ENCODE peak calls at places on chromosomes 11 and 22, in ten cellular contexts. I is sigmoid colon, U is spleen, H is body of pancreas, Q is stomach, A is IMR-90, S is adrenal gland, T is ovary, K is uterus, C is breast epithelium. Y is an unnamed sample.

GRCh38 chr11:76614471-76615183 is 55.9 kb downstream of the LRRC32 start:
- DNase-seq in I (peak), U (peak), H (no peak), Q (peak), A (no peak), S (peak), T (peak), K (peak), C (no peak), Y (peak)

GRCh38 chr22:38316340-38317236 is 645 bp downstream of the CSNK1E start:
- DNase-seq in I (peak), U (peak), H (peak), Q (peak), A (peak), S (peak), T (peak), K (peak), C (peak), Y (peak)

GRCh38 chr11:47577460-47578041 is 1.2 kb downstream of the KBTBD4 start:
- DNase-seq in I (no peak), U (peak), H (no peak), Q (no peak), A (no peak), S (no peak), T (no peak), K (no peak), C (no peak), Y (no peak)

GRCh38 chr11:74721479-74721835 is 9.8 kb downstream of the CHRDL2 start:
- DNase-seq in I (no peak), U (no peak), H (no peak), Q (no peak), A (no peak), S (no peak), T (no peak), K (peak), C (no peak), Y (no peak)

GRCh38 chr11:20597137-20597923 is 2.1 kb upstream of the SLC6A5 start:
- DNase-seq in I (no peak), U (no peak), H (no peak), Q (no peak), A (no peak), S (no peak), T (no peak), K (no peak), C (no peak), Y (no peak)

GRCh38 chr11:78451371-78452150 is 33.9 kb upstream of the GAB2 start:
- DNase-seq in I (no peak), U (no peak), H (no peak), Q (no peak), A (no peak), S (no peak), T (no peak), K (no peak), C (no peak), Y (no peak)

GRCh38 chr11:128093689-128094088 is 493.7 kb downstream of the ETS1 start:
- DNase-seq in I (no peak), U (no peak), H (no peak), Q (no peak), A (no peak), S (no peak), T (no peak), K (no peak), C (no peak), Y (no peak)

GRCh38 chr11:128941573-128942271 is 949 bp downstream of the TP53AIP1 start:
- DNase-seq in I (no peak), U (no peak), H (no peak), Q (no peak), A (no peak), S (no peak), T (no peak), K (no peak), C (no peak), Y (no peak)

GRCh38 chr11:75668508-75669297 is at the start of gene MAP6:
- DNase-seq in I (no peak), U (no peak), H (no peak), Q (no peak), A (no peak), S (no peak), T (no peak), K (peak), C (no peak), Y (peak)

GRCh38 chr11:64851831-64852337 is 7.4 kb upstream of the CDC42BPG start:
- DNase-seq in I (no peak), U (no peak), H (no peak), Q (no peak), A (no peak), S (no peak), T (no peak), K (no peak), C (no peak), Y (no peak)

GRCh38 chr11:128690746-128691091 is 3.2 kb upstream of the FLI1 start:
- DNase-seq in I (no peak), U (peak), H (no peak), Q (no peak), A (no peak), S (no peak), T (no peak), K (no peak), C (no peak), Y (no peak)

GRCh38 chr11:2475151-2475918 is 30.5 kb downstream of the KCNQ1 start:
- DNase-seq in I (no peak), U (no peak), H (no peak), Q (no peak), A (no peak), S (no peak), T (no peak), K (no peak), C (no peak), Y (no peak)

GRCh38 chr11:79465160-79465559 is 24.3 kb upstream of the TENM4 start:
- DNase-seq in I (no peak), U (no peak), H (no peak), Q (no peak), A (no peak), S (no peak), T (no peak), K (no peak), C (no peak), Y (no peak)

GRCh38 chr11:20013346-20014066 is 146.8 kb downstream of the DBX1 start:
- DNase-seq in I (no peak), U (no peak), H (peak), Q (no peak), A (peak), S (no peak), T (no peak), K (no peak), C (no peak), Y (peak)

GRCh38 chr22:43133401-43133800 is 9.8 kb downstream of the MCAT start:
- DNase-seq in I (no peak), U (no peak), H (no peak), Q (no peak), A (no peak), S (no peak), T (no peak), K (no peak), C (no peak), Y (no peak)

GRCh38 chr11:62439785-62440602 is 21.2 kb downstream of the SCGB1A1 start:
- DNase-seq in I (peak), U (no peak), H (no peak), Q (no peak), A (peak), S (no peak), T (peak), K (peak), C (peak), Y (peak)

GRCh38 chr11:93548679-93549319 is 5.6 kb upstream of the SMCO4 start:
- DNase-seq in I (no peak), U (no peak), H (no peak), Q (no peak), A (no peak), S (no peak), T (no peak), K (no peak), C (no peak), Y (no peak)

GRCh38 chr11:12587333-12587997 is 86.8 kb upstream of the TEAD1 start:
- DNase-seq in I (no peak), U (no peak), H (peak), Q (no peak), A (peak), S (no peak), T (no peak), K (no peak), C (no peak), Y (no peak)

GRCh38 chr22:24589518-24590030 is 3.3 kb downstream of the LRRC75B start:
- DNase-seq in I (no peak), U (no peak), H (no peak), Q (no peak), A (no peak), S (no peak), T (no peak), K (no peak), C (no peak), Y (no peak)

GRCh38 chr11:68979931-68980775 is 633 bp downstream of the MRGPRD start:
- DNase-seq in I (peak), U (peak), H (no peak), Q (no peak), A (no peak), S (no peak), T (no peak), K (no peak), C (no peak), Y (no peak)

GRCh38 chr11:255176-255575 is 18.4 kb downstream of the PSMD13 start:
- DNase-seq in I (no peak), U (no peak), H (no peak), Q (no peak), A (peak), S (no peak), T (no peak), K (no peak), C (no peak), Y (no peak)

GRCh38 chr11:77244277-77245014 is 57.0 kb downstream of the GDPD4 start:
- DNase-seq in I (no peak), U (no peak), H (no peak), Q (no peak), A (peak), S (no peak), T (no peak), K (no peak), C (no peak), Y (no peak)

GRCh38 chr11:28537822-28538221 is 429.6 kb downstream of the METTL15 start:
- DNase-seq in I (no peak), U (no peak), H (no peak), Q (no peak), A (peak), S (no peak), T (no peak), K (no peak), C (no peak), Y (no peak)

GRCh38 chr11:43556892-43557291 is 123.6 kb upstream of the HSD17B12 start:
- DNase-seq in I (no peak), U (no peak), H (no peak), Q (no peak), A (no peak), S (no peak), T (no peak), K (no peak), C (no peak), Y (no peak)

GRCh38 chr11:43558556-43559127 is 121.9 kb upstream of the HSD17B12 start:
- DNase-seq in I (no peak), U (no peak), H (no peak), Q (no peak), A (no peak), S (no peak), T (no peak), K (no peak), C (no peak), Y (no peak)

GRCh38 chr11:43558056-43558455 is 122.5 kb upstream of the HSD17B12 start:
- DNase-seq in I (no peak), U (no peak), H (no peak), Q (no peak), A (no peak), S (no peak), T (no peak), K (no peak), C (no peak), Y (no peak)

GRCh38 chr11:43556269-43556668 is 124.3 kb upstream of the HSD17B12 start:
- DNase-seq in I (no peak), U (no peak), H (no peak), Q (no peak), A (no peak), S (no peak), T (no peak), K (no peak), C (no peak), Y (no peak)

DNA sequence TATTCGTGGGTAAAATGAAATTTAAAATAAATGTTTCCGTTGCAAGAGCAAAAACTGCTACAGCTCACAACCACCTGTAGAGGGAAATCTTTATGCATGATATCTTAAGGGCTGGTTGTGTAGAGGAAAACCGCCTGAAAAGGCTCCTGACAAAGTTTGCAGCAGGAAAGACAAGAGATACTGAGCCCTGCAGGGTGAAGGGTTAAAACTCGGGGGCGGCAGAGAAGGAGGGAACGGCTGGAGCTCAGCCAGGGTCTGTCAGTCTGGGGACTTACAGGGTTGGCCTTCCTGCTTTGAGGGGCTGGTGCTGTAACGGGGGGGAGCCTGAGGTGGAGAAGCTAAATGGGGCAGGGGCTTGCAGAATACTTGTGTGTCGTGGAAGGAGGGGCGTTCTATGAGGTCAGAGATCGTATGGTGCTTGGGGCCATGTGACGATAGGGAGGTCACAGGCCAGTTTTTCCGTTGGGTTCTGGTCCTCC is 122.9 kb upstream of the HSD17B12 start:
- DNase-seq in I (no peak), U (no peak), H (no peak), Q (no peak), A (no peak), S (no peak), T (peak), K (no peak), C (no peak), Y (no peak)
- TF ChIP-seq CTCF in I (no peak), U (no peak), H (no peak), Q (no peak), A (peak), S (peak), T (peak), K (peak), C (no peak), Y (peak)

GRCh38 chr22:36334838-36335603 is 52.7 kb downstream of the MYH9 start:
- DNase-seq in I (peak), U (peak), H (peak), Q (no peak), A (peak), S (peak), T (no peak), K (no peak), C (peak), Y (peak)
- TF ChIP-seq POLR2A in I (no peak), U (no peak), H (no peak), Q (no peak), A (no peak), S (no peak), T (no peak), K (no peak), C (no peak), Y (no peak)

GRCh38 chr11:112612283-112612849 is 348.9 kb upstream of the NCAM1 start:
- DNase-seq in I (no peak), U (no peak), H (no peak), Q (no peak), A (no peak), S (no peak), T (no peak), K (no peak), C (no peak), Y (no peak)
- H3K27ac ChIP-seq in I (no peak), U (no peak), H (peak), Q (no peak), A (no peak), S (no peak), T (no peak), K (peak), C (peak), Y (no peak)

GRCh38 chr11:66421492-66422205 is 814 bp downstream of the NPAS4 start:
- DNase-seq in I (peak), U (peak), H (peak), Q (peak), A (peak), S (peak), T (peak), K (peak), C (peak), Y (peak)
- TF ChIP-seq CTCF in I (no peak), U (no peak), H (no peak), Q (no peak), A (no peak), S (no peak), T (no peak), K (peak), C (no peak), Y (no peak)

Y was measured in heart left ventricle.